ENCODE peak calls at places on chromosomes 16 and 17, in five cellular contexts. One of them, this sample, is unnamed.

GRCh38 chr16:46607529-46607928 is 13.7 kb downstream of the SHCBP1 start:
- DNase-seq in pancreas: no peak
- DNase-seq in mucosa of descending colon: no peak
- DNase-seq in neuronal stem cell: no peak
- DNase-seq in tibial nerve: no peak
- DNase-seq in this sample: no peak

GRCh38 chr16:14309906-14310305 is 238.8 kb downstream of the MRTFB start:
- DNase-seq in neuronal stem cell: no peak
- DNase-seq in mucosa of descending colon: no peak
- DNase-seq in tibial nerve: no peak
- DNase-seq in pancreas: no peak
- DNase-seq in this sample: no peak

GRCh38 chr16:57966986-57967385 is 3.9 kb downstream of the CNGB1 start:
- DNase-seq in neuronal stem cell: no peak
- DNase-seq in mucosa of descending colon: peak
- DNase-seq in tibial nerve: no peak
- DNase-seq in pancreas: no peak
- DNase-seq in this sample: no peak

GRCh38 chr17:21823130-21823529 is 130.8 kb downstream of the KCNJ18 start:
- DNase-seq in tibial nerve: no peak
- DNase-seq in pancreas: no peak
- DNase-seq in mucosa of descending colon: no peak
- DNase-seq in neuronal stem cell: no peak
- DNase-seq in this sample: no peak

GRCh38 chr17:35947156-35947585 is 3.7 kb upstream of the LYZL6 start:
- DNase-seq in neuronal stem cell: peak
- DNase-seq in mucosa of descending colon: no peak
- DNase-seq in pancreas: no peak
- DNase-seq in tibial nerve: peak
- DNase-seq in this sample: no peak

GRCh38 chr17:79009397-79010303 is at the start of gene CANT1:
- DNase-seq in mucosa of descending colon: peak
- DNase-seq in neuronal stem cell: peak
- DNase-seq in pancreas: peak
- DNase-seq in tibial nerve: peak
- DNase-seq in this sample: peak

GRCh38 chr16:25297151-25297787 is 39.6 kb upstream of the ZKSCAN2 start:
- DNase-seq in neuronal stem cell: no peak
- DNase-seq in mucosa of descending colon: no peak
- DNase-seq in tibial nerve: no peak
- DNase-seq in pancreas: no peak
- DNase-seq in this sample: no peak

GRCh38 chr16:83653785-83654184 is 154.0 kb upstream of the HSBP1 start:
- DNase-seq in pancreas: no peak
- DNase-seq in neuronal stem cell: no peak
- DNase-seq in tibial nerve: no peak
- DNase-seq in mucosa of descending colon: no peak
- DNase-seq in this sample: no peak

GRCh38 chr17:77433385-77434135 is 292.8 kb downstream of the SEC14L1 start:
- DNase-seq in mucosa of descending colon: no peak
- DNase-seq in tibial nerve: no peak
- DNase-seq in pancreas: no peak
- DNase-seq in neuronal stem cell: no peak
- DNase-seq in this sample: no peak

GRCh38 chr17:41687828-41688640 is 651 bp upstream of the EIF1 start:
- DNase-seq in pancreas: no peak
- DNase-seq in mucosa of descending colon: peak
- DNase-seq in neuronal stem cell: no peak
- DNase-seq in tibial nerve: peak
- DNase-seq in this sample: no peak

GRCh38 chr17:41392278-41392677 is 5.1 kb downstream of the KRT31 start:
- DNase-seq in tibial nerve: no peak
- DNase-seq in mucosa of descending colon: no peak
- DNase-seq in neuronal stem cell: no peak
- DNase-seq in pancreas: no peak
- DNase-seq in this sample: no peak

GRCh38 chr16:57186630-57187507 is 740 bp downstream of the RSPRY1 start:
- DNase-seq in mucosa of descending colon: peak
- DNase-seq in neuronal stem cell: peak
- DNase-seq in tibial nerve: no peak
- DNase-seq in pancreas: no peak
- DNase-seq in this sample: peak

GRCh38 chr16:70715113-70715711 is 29.4 kb upstream of the MTSS2 start:
- DNase-seq in mucosa of descending colon: peak
- DNase-seq in neuronal stem cell: no peak
- DNase-seq in pancreas: peak
- DNase-seq in tibial nerve: no peak
- DNase-seq in this sample: peak

GRCh38 chr16:81995651-81996050 is 15.6 kb downstream of the SDR42E1 start:
- DNase-seq in mucosa of descending colon: no peak
- DNase-seq in neuronal stem cell: no peak
- DNase-seq in pancreas: no peak
- DNase-seq in tibial nerve: no peak
- DNase-seq in this sample: no peak

GRCh38 chr17:68290268-68290954 is 516 bp downstream of the SLC16A6 start:
- DNase-seq in neuronal stem cell: no peak
- DNase-seq in tibial nerve: no peak
- DNase-seq in mucosa of descending colon: peak
- DNase-seq in pancreas: peak
- DNase-seq in this sample: peak

GRCh38 chr17:75263051-75263450 is 1.4 kb downstream of the MRPS7 start:
- DNase-seq in tibial nerve: no peak
- DNase-seq in pancreas: no peak
- DNase-seq in mucosa of descending colon: no peak
- DNase-seq in neuronal stem cell: no peak
- DNase-seq in this sample: no peak
- H3K4me3 ChIP-seq in tibial nerve: no peak
- H3K4me3 ChIP-seq in pancreas: no peak
- H3K4me3 ChIP-seq in mucosa of descending colon: no peak
- H3K4me3 ChIP-seq in neuronal stem cell: no peak
- H3K4me3 ChIP-seq in this sample: no peak

GRCh38 chr17:80261895-80262279 is 1.2 kb downstream of the RNF213 start:
- DNase-seq in mucosa of descending colon: no peak
- DNase-seq in neuronal stem cell: no peak
- DNase-seq in pancreas: no peak
- DNase-seq in tibial nerve: no peak
- DNase-seq in this sample: no peak

GRCh38 chr17:80264048-80264792 is 3.6 kb downstream of the RNF213 start:
- DNase-seq in neuronal stem cell: no peak
- DNase-seq in tibial nerve: no peak
- DNase-seq in mucosa of descending colon: peak
- DNase-seq in pancreas: peak
- DNase-seq in this sample: no peak

GRCh38 chr17:80263253-80264047 is 2.8 kb downstream of the RNF213 start:
- DNase-seq in neuronal stem cell: no peak
- DNase-seq in tibial nerve: peak
- DNase-seq in mucosa of descending colon: peak
- DNase-seq in pancreas: peak
- DNase-seq in this sample: peak

GRCh38 chr17:80262291-80262690 is 1.6 kb downstream of the RNF213 start:
- DNase-seq in pancreas: no peak
- DNase-seq in neuronal stem cell: no peak
- DNase-seq in tibial nerve: no peak
- DNase-seq in mucosa of descending colon: no peak
- DNase-seq in this sample: no peak

DNA sequence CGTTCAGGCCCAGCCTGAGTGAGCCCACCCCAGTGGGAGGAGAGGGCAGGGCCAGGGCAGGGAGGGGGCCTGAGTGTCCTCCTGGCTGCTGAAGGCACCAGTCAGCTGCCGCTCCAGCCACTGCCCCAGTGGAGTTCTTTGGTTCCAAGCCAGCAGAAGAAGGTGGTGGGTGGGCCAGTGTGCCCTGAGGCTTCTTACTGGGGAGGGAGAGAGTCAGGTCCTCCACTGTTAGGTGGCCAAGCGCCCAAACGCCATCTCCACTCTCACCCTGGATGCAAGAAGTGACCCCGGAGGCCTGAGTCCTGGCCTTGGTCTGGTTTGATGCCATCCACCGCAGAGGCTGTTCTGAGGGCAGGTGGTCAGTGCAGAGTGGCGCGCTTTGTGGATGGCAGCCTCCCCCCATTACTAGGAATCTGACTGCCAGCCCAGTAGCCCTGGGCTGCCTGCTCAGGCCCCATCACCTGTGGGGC is 2.2 kb downstream of the RNF213 start:
- DNase-seq in pancreas: peak
- DNase-seq in mucosa of descending colon: peak
- DNase-seq in neuronal stem cell: no peak
- DNase-seq in tibial nerve: no peak
- DNase-seq in this sample: no peak
- H3K4me3 ChIP-seq in pancreas: no peak
- H3K4me3 ChIP-seq in mucosa of descending colon: no peak
- H3K4me3 ChIP-seq in neuronal stem cell: no peak
- H3K4me3 ChIP-seq in tibial nerve: peak
- H3K4me3 ChIP-seq in this sample: peak

GRCh38 chr17:50608700-50609375 is 25.8 kb upstream of the ABCC3 start:
- DNase-seq in neuronal stem cell: no peak
- DNase-seq in pancreas: no peak
- DNase-seq in mucosa of descending colon: no peak
- DNase-seq in tibial nerve: no peak
- DNase-seq in this sample: no peak
- H3K4me3 ChIP-seq in neuronal stem cell: no peak
- H3K4me3 ChIP-seq in pancreas: no peak
- H3K4me3 ChIP-seq in mucosa of descending colon: no peak
- H3K4me3 ChIP-seq in tibial nerve: no peak
- H3K4me3 ChIP-seq in this sample: no peak

DNA sequence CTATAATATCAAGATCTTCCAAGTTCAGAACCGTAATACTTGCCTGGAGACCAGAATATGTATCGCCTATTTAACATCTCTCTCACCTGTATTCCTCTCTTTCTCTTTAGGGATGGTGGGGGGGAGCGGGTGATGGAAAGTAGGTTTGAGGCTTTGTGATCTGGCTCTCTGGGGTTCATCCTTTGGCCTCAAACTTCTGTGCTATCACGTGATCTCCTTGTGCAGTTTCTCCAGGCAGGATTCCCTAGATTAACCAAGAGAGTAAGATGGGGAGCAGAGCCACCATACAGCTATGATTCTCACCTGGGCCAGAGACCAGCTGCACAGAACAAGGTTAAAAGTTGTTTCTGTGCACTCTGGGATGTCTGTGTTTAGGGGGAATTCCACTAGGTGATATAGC is 5.2 kb downstream of the TMEM100 start:
- DNase-seq in neuronal stem cell: no peak
- DNase-seq in tibial nerve: no peak
- DNase-seq in mucosa of descending colon: no peak
- DNase-seq in pancreas: no peak
- DNase-seq in this sample: no peak
- H3K4me3 ChIP-seq in neuronal stem cell: no peak
- H3K4me3 ChIP-seq in tibial nerve: no peak
- H3K4me3 ChIP-seq in mucosa of descending colon: no peak
- H3K4me3 ChIP-seq in pancreas: no peak
- H3K4me3 ChIP-seq in this sample: no peak

GRCh38 chr17:57838857-57839570 is 10.8 kb downstream of the MRPS23 start:
- DNase-seq in pancreas: no peak
- DNase-seq in neuronal stem cell: no peak
- DNase-seq in tibial nerve: no peak
- DNase-seq in mucosa of descending colon: no peak
- DNase-seq in this sample: no peak
- H3K4me3 ChIP-seq in pancreas: no peak
- H3K4me3 ChIP-seq in neuronal stem cell: no peak
- H3K4me3 ChIP-seq in tibial nerve: no peak
- H3K4me3 ChIP-seq in mucosa of descending colon: no peak
- H3K4me3 ChIP-seq in this sample: no peak

This sample was measured in gastrocnemius medialis.